ENCODE peak calls at places on chromosomes 16 and 17, in ten cellular contexts. W, Y, N, F, U, B, R, X, Q and J are unnamed samples.

GRCh38 chr17:34852614-34853013 is 108.6 kb downstream of the CCT6B start:
- DNase-seq in F (no peak), Q (no peak), W (peak), B (peak), U (no peak), Y (no peak), N (no peak), R (no peak), X (no peak), J (no peak)

GRCh38 chr17:2723997-2724782 is 12.6 kb upstream of the CLUH start:
- DNase-seq in Y (peak), B (peak), X (no peak), Q (no peak), F (no peak), R (peak), U (no peak), W (no peak), N (no peak), J (no peak)

GRCh38 chr17:73841431-73842060 is 197.3 kb upstream of the SDK2 start:
- DNase-seq in X (no peak), U (no peak), Q (peak), B (peak), W (no peak), R (peak), Y (no peak), F (no peak), N (peak), J (no peak)

GRCh38 chr16:17362946-17363345 is 107.8 kb downstream of the XYLT1 start:
- DNase-seq in B (no peak), F (no peak), N (no peak), Y (no peak), U (no peak), X (no peak), W (no peak), R (no peak), Q (peak), J (no peak)

GRCh38 chr17:50043290-50044148 is 12.4 kb upstream of the ITGA3 start:
- DNase-seq in U (peak), F (no peak), Q (peak), B (peak), N (peak), W (no peak), X (no peak), R (no peak), Y (no peak), J (no peak)

GRCh38 chr17:18950944-18951905 is 740 bp upstream of the SLC5A10 start:
- DNase-seq in R (peak), B (peak), F (no peak), W (no peak), Y (no peak), U (peak), X (no peak), Q (no peak), N (no peak), J (peak)

GRCh38 chr17:40517286-40517662 is 15.9 kb upstream of the TNS4 start:
- DNase-seq in U (no peak), B (peak), R (no peak), F (peak), W (no peak), Q (no peak), Y (no peak), N (no peak), X (no peak), J (no peak)

GRCh38 chr16:17359778-17360177 is 111.0 kb downstream of the XYLT1 start:
- DNase-seq in Y (no peak), Q (peak), X (no peak), N (no peak), U (no peak), B (no peak), W (no peak), F (no peak), R (no peak), J (no peak)

GRCh38 chr17:33972756-33973155 is 282.3 kb upstream of the CCL2 start:
- DNase-seq in R (no peak), Y (no peak), U (no peak), N (no peak), Q (no peak), F (no peak), W (no peak), B (peak), X (no peak), J (no peak)

DNA sequence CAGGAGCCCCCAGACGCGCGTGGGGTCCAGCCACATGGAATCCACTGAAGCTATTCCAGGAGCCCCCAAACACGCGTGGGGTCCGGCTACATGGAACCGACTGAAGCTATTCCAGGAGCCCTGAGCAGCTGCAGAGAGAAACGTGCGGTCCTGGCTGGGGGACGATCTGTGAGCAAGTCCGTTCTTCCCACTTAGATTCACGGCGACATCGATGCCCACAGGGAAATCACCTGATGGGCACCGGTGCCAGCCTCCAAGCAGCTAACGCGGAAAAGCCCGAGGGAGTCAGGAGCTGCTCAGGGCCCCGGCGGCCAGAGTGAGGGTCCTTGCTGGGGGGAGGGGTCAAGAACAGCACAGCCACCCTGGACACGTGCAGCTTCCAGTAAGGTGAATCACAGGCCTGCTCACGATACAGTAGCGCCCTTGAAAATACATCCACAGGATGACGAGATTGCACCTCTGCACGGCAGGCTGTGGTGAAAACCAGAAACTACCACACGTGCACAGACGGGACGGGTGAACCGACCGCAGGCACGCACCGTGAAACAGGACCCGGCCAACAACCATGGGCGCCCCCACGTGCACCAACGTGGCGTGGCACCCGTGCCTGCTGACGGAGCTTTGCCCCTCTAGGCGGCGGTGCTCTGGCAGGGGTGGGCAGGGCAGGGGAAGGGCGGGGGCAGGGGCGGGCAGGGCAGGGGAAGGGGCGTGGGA is 77.7 kb upstream of the GNG13 start:
- DNase-seq in F (peak), W (peak), N (no peak), B (peak), Q (no peak), U (no peak), Y (no peak), R (no peak), X (no peak), J (no peak)
- TF ChIP-seq CTCF in F (no peak), W (peak), N (no peak), B (peak), Q (no peak), U (no peak), Y (no peak), R (no peak), X (no peak), J (no peak)

DNA sequence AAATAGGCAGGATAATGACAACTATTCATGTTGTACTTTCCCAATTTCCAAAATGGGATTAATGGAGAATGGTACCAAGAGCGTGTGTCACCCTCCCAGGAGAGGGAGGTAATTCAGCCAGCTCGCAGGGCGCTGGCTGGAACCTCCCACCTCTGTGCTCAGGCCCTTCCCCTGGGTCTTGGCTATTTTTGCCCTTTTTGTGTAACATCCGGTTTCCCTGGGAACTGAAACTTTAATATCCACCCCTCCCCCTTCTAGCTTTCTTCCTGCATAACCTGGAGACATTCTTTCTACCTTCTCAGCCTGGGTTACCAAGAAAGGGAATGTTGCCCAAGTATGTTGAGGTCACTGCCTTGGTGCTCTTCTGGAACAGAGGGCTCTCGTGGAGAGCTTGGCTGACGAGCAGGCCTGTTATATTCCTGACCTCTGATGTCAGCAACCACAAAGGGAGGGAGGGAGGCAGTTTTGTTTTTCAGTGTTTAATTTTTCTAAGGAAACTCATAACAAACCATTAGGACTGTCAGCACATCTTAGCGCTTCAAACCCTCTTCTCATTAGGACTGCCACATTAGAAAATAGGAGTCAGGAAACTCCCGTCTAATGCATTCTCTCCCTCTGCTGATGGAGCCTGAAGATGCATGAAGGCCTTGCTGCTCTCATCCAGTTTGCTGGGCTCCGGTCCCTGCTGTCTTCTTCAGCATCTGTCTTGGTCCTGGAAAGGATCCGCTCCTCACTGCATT is 25.6 kb downstream of the ITGB3 start:
- DNase-seq in U (no peak), B (peak), N (peak), Q (peak), X (no peak), F (peak), W (no peak), Y (peak), R (peak), J (peak)
- H3K4me3 ChIP-seq in U (no peak), B (no peak), N (no peak), Q (no peak), X (no peak), F (no peak), W (no peak), Y (no peak), R (no peak), J (no peak)

DNA sequence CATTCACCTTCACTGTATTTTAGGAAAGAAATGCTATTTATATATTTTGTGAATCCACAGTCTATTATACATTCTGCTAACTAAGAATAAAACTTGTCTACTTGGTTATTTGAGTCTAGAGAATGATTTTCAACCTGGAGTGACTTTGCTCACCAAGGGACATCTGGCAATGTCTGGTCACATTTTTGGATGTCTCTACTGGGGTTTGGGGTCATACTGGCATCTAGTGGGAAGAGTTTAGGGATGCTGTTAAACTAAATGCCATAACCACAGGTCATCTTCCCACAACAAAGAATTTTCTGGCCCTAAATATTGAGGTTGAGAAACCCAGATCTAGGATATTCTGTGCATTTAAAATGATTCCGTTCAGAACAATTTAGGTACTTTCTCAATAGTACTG is 26.0 kb downstream of the KCNJ16 start:
- DNase-seq in R (no peak), Y (no peak), B (no peak), X (no peak), W (no peak), U (no peak), Q (peak), N (no peak), F (no peak), J (no peak)
- TF ChIP-seq CTCF in R (no peak), Y (no peak), B (peak), X (no peak), W (no peak), U (no peak), Q (peak), N (no peak), F (no peak), J (no peak)

DNA sequence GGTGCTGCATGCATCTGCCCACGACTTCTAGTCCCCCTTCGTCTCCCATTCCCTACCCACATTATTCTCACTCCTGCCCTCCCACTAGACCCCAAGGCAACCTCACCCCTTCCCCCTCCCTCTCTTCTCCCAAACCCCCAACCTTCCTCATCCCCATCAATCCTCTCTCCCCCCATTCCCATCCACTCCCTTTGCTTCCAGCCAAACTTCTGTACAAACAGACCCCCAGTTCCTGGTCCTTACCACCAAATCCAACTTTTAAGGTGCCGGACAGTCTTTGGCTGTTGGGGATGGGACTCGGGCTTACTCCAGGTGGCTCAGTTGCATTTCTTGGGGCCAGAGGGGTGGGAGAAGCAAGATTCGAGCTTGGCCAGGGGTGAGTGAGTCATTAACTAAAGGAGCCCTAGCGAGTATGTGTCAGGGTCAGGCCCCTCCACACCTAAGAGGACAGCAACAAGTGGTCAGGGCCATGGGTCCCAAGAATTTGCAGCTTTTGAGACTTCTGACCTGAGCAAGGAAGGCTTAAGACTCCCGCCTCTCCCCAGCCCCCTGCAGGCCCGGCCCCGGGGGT is at the start of gene SLC38A8:
- DNase-seq in Y (no peak), Q (no peak), N (no peak), U (no peak), X (no peak), W (no peak), R (no peak), F (no peak), B (no peak), J (no peak)
- H3K4me3 ChIP-seq in Y (no peak), Q (no peak), N (no peak), U (no peak), X (no peak), W (no peak), R (no peak), F (no peak), B (no peak), J (no peak)